ENCODE peak calls at places on chromosomes 4 and X, in eight cellular contexts. D, L, G, Q, M, P, X and Y are unnamed samples.

GRCh38 chrX:40406330-40406859 is 174.4 kb upstream of the ATP6AP2 start:
- DNase-seq in D (no peak), L (no peak), G (no peak), Q (no peak), M (no peak), P (no peak), X (no peak), Y (no peak)

GRCh38 chrX:126551306-126551705 is 1.3 kb downstream of the DCAF12L1 start:
- DNase-seq in D (no peak), L (no peak), G (no peak), Q (no peak), M (no peak), P (no peak), X (no peak), Y (no peak)

GRCh38 chr4:111991797-111992196 is 153.5 kb upstream of the FAM241A start:
- DNase-seq in D (no peak), L (no peak), G (no peak), Q (peak), M (no peak), P (no peak), X (no peak), Y (peak)

GRCh38 chrX:72121381-72121780 is 10.3 kb downstream of the RTL5 start:
- DNase-seq in D (no peak), L (no peak), G (peak), Q (no peak), M (peak), P (peak), X (no peak), Y (no peak)

GRCh38 chr4:137909910-137910309 is 332.2 kb downstream of the SLC7A11 start:
- DNase-seq in D (no peak), L (no peak), G (no peak), Q (peak), M (no peak), P (no peak), X (no peak), Y (peak)

GRCh38 chrX:63350979-63351616 is at the start of gene SPIN4:
- DNase-seq in D (peak), L (peak), G (peak), Q (peak), M (peak), P (peak), X (peak), Y (peak)

GRCh38 chr4:102640669-102641068 is 120.1 kb downstream of the MANBA start:
- DNase-seq in D (no peak), L (no peak), G (no peak), Q (no peak), M (no peak), P (no peak), X (no peak), Y (no peak)

GRCh38 chr4:113256946-113257345 is 207.5 kb downstream of the ANK2 start:
- DNase-seq in D (no peak), L (no peak), G (no peak), Q (no peak), M (no peak), P (no peak), X (no peak), Y (no peak)

GRCh38 chr4:108559067-108559793 is 61.1 kb upstream of the RPL34 start:
- DNase-seq in D (no peak), L (no peak), G (no peak), Q (no peak), M (no peak), P (no peak), X (no peak), Y (no peak)

GRCh38 chr4:145821771-145822170 is 116.9 kb downstream of the ZNF827 start:
- DNase-seq in D (no peak), L (no peak), G (no peak), Q (no peak), M (no peak), P (no peak), X (no peak), Y (no peak)

GRCh38 chr4:7024336-7024890 is 18.8 kb upstream of the TADA2B start:
- DNase-seq in D (no peak), L (no peak), G (no peak), Q (no peak), M (no peak), P (no peak), X (no peak), Y (no peak)

GRCh38 chrX:10052906-10053625 is 85.9 kb downstream of the CLDN34 start:
- DNase-seq in D (no peak), L (no peak), G (no peak), Q (no peak), M (peak), P (no peak), X (no peak), Y (no peak)

GRCh38 chr4:148041606-148042324 is 309.9 kb downstream of the ARHGAP10 start:
- DNase-seq in D (no peak), L (no peak), G (no peak), Q (no peak), M (no peak), P (no peak), X (no peak), Y (no peak)

GRCh38 chrX:130497531-130497930 is 95.7 kb downstream of the RBMX2 start:
- DNase-seq in D (no peak), L (no peak), G (no peak), Q (no peak), M (no peak), P (no peak), X (no peak), Y (no peak)

GRCh38 chrX:136525738-136526606 is 6.0 kb upstream of the VGLL1 start:
- DNase-seq in D (no peak), L (no peak), G (peak), Q (peak), M (peak), P (no peak), X (no peak), Y (peak)

GRCh38 chrX:103175944-103176753 is 38.8 kb upstream of the BEX4 start:
- DNase-seq in D (peak), L (peak), G (peak), Q (peak), M (peak), P (peak), X (peak), Y (peak)

GRCh38 chr4:44446191-44446590 is 2.4 kb downstream of the KCTD8 start:
- DNase-seq in D (no peak), L (no peak), G (no peak), Q (no peak), M (no peak), P (no peak), X (no peak), Y (no peak)

GRCh38 chrX:9211269-9211668 is 177.3 kb upstream of the FAM9B start:
- DNase-seq in D (no peak), L (no peak), G (no peak), Q (no peak), M (no peak), P (no peak), X (no peak), Y (no peak)

GRCh38 chr4:32884198-32884597 is 2164.0 kb downstream of the PCDH7 start:
- DNase-seq in D (no peak), L (no peak), G (no peak), Q (no peak), M (no peak), P (no peak), X (no peak), Y (no peak)

GRCh38 chr4:155615054-155615887 is 51.4 kb upstream of the GUCY1A1 start:
- DNase-seq in D (no peak), L (no peak), G (no peak), Q (no peak), M (no peak), P (no peak), X (no peak), Y (no peak)

GRCh38 chrX:152819271-152819670 is 11.3 kb downstream of the CETN2 start:
- DNase-seq in D (no peak), L (no peak), G (no peak), Q (no peak), M (no peak), P (no peak), X (no peak), Y (no peak)

GRCh38 chr4:20353646-20354045 is 101.9 kb downstream of the SLIT2 start:
- DNase-seq in D (no peak), L (no peak), G (no peak), Q (no peak), M (no peak), P (no peak), X (no peak), Y (no peak)

GRCh38 chrX:70481871-70482270 is 37.2 kb downstream of the DLG3 start:
- DNase-seq in D (no peak), L (no peak), G (no peak), Q (peak), M (no peak), P (no peak), X (no peak), Y (no peak)

GRCh38 chrX:10749113-10749512 is 128.7 kb upstream of the MID1 start:
- DNase-seq in D (no peak), L (no peak), G (no peak), Q (no peak), M (no peak), P (no peak), X (no peak), Y (no peak)

GRCh38 chr4:27701563-27701962 is 840.9 kb downstream of the STIM2 start:
- DNase-seq in D (no peak), L (no peak), G (no peak), Q (no peak), M (no peak), P (no peak), X (no peak), Y (no peak)

GRCh38 chrX:110146521-110146920 is 143.6 kb downstream of the TMEM164 start:
- DNase-seq in D (peak), L (no peak), G (no peak), Q (peak), M (peak), P (no peak), X (peak), Y (peak)

GRCh38 chr4:123463869-123464268 is 67.3 kb downstream of the SPRY1 start:
- DNase-seq in D (no peak), L (no peak), G (no peak), Q (no peak), M (no peak), P (no peak), X (no peak), Y (no peak)

GRCh38 chrX:12497832-12498591 is 293.2 kb upstream of the PRPS2 start:
- DNase-seq in D (no peak), L (no peak), G (no peak), Q (peak), M (no peak), P (no peak), X (peak), Y (peak)

GRCh38 chr4:80231180-80231579 is 33.9 kb downstream of the PRDM8 start:
- DNase-seq in D (no peak), L (no peak), G (no peak), Q (no peak), M (no peak), P (no peak), X (no peak), Y (no peak)

GRCh38 chr4:161256716-161257115 is 907.1 kb downstream of the FSTL5 start:
- DNase-seq in D (no peak), L (no peak), G (no peak), Q (peak), M (no peak), P (no peak), X (no peak), Y (no peak)
- TF ChIP-seq CTCF in D (no peak), L (no peak), G (no peak), Q (peak), M (no peak), P (no peak), X (peak), Y (no peak)

GRCh38 chr4:138938371-138938699 is 77.2 kb upstream of the NOCT start:
- DNase-seq in D (no peak), L (no peak), G (no peak), Q (peak), M (no peak), P (no peak), X (no peak), Y (no peak)
- TF ChIP-seq CTCF in D (peak), L (no peak), G (peak), Q (peak), M (peak), P (no peak), X (no peak), Y (no peak)

GRCh38 chr4:3437998-3438846 is 3.5 kb upstream of the HGFAC start:
- DNase-seq in D (no peak), L (no peak), G (no peak), Q (no peak), M (no peak), P (no peak), X (no peak), Y (no peak)
- TF ChIP-seq CTCF in D (no peak), L (no peak), G (no peak), Q (no peak), M (no peak), P (no peak), X (no peak), Y (no peak)

DNA sequence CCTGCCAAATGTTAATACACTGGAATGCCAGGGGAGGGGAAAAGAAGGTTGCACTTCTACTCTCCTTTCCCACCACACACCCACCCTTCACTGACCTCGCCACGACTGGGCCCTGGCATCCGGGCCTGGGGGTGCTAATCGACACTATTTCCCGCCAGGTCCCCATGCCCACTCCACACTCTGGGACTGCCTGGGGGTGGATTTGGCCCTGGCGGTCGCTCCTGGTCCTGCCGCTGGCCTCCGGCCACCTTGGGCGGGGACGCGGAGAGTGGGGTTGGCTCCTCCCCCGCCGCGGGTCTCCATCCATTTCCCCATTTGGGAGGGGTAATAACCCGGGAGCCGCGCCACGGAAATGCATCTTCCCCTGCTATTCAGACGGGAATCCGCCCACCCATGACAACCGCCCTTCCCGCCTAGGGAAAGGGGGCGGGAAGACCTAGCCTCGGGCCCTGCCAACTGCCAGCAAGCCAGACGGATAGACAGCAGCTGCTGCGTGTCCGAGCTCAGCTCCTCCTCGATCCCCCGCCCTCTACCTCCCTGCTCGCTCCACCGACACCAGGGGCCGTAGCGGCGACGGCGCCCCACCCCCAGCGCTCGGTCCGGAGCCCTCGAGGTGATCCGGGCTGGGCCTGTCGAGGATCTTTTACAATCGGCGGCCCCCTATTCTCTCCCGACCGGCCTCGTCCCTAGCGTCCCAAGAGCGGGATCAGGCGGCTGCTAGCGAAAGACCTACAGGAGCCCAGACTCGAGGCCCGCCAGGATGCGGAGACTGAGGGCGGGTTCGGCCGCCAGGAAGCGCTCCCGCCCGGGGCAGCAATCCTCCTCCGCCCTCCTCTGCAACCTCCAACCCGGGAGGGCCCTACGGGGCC is 78.0 kb downstream of the RLIM start:
- DNase-seq in D (peak), L (peak), G (peak), Q (peak), M (peak), P (no peak), X (peak), Y (peak)
- TF ChIP-seq CTCF in D (peak), L (no peak), G (peak), Q (peak), M (peak), P (no peak), X (no peak), Y (peak)

GRCh38 chrX:57822398-57822797 is 87.9 kb downstream of the ZXDA start:
- DNase-seq in D (no peak), L (no peak), G (no peak), Q (no peak), M (no peak), P (no peak), X (no peak), Y (no peak)

GRCh38 chrX:57817302-57817701 is 93.0 kb downstream of the ZXDA start:
- DNase-seq in D (no peak), L (no peak), G (no peak), Q (no peak), M (no peak), P (no peak), X (no peak), Y (no peak)

DNA sequence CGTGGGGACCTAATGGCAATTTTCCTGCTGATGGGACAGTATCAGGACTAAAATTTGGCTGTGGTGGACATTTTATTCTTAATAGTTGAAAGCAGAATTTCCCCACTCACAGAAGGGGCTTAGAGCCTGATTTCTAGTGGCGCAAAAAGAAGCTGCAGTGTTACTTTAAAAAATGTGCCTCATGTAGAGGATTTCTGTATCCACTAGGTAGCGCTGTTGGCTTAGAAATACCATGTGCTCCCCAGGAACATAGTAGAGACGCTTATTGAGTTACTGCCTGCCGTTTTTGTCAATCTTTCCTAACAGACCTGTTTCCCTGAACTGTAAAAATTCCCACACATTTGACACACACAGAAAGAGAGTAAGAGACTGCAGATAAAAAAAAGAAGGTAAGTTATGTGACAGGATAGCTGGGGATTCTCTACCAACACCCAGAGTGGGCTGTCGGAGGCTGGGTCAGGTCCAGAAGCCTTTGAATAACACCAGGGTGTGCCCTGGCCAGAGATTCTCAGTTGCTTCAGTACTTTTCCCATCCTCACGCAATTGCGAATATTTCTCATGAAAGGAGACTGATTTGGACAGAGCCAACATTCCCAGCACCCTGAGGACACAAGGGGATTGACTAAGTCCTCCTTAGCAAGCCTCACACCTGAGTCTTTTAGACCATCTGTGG is 88.4 kb downstream of the ZXDA start:
- DNase-seq in D (no peak), L (no peak), G (no peak), Q (no peak), M (no peak), P (peak), X (peak), Y (peak)
- TF ChIP-seq CTCF in D (peak), L (no peak), G (peak), Q (no peak), M (peak), P (peak), X (peak), Y (peak)

GRCh38 chr4:175531405-175532091 is 280.5 kb downstream of the GPM6A start:
- DNase-seq in D (no peak), L (no peak), G (no peak), Q (no peak), M (no peak), P (no peak), X (no peak), Y (no peak)

GRCh38 chr4:175539498-175539897 is 272.6 kb downstream of the GPM6A start:
- DNase-seq in D (no peak), L (no peak), G (no peak), Q (no peak), M (no peak), P (no peak), X (no peak), Y (no peak)

GRCh38 chr4:175540732-175541131 is 271.3 kb downstream of the GPM6A start:
- DNase-seq in D (no peak), L (no peak), G (no peak), Q (no peak), M (no peak), P (no peak), X (no peak), Y (no peak)

GRCh38 chr4:175540151-175540550 is 271.9 kb downstream of the GPM6A start:
- DNase-seq in D (no peak), L (no peak), G (no peak), Q (no peak), M (no peak), P (no peak), X (no peak), Y (no peak)

GRCh38 chr4:175536852-175537453 is 275.1 kb downstream of the GPM6A start:
- DNase-seq in D (no peak), L (no peak), G (no peak), Q (peak), M (no peak), P (no peak), X (peak), Y (peak)
- TF ChIP-seq CTCF in D (peak), L (no peak), G (no peak), Q (peak), M (peak), P (no peak), X (peak), Y (no peak)